ENCODE peak calls at places on chromosome 20, in five cellular contexts. S is cardiac muscle cell, N is Panc1, P is transverse colon, Q is OCI-LY7. L is an unnamed sample. For H3K36me3, the result is how much of the 10 kb centered on the place peaks cover.

GRCh38 chr20:37315293-37316110 is 26.0 kb downstream of the MANBAL start:
- DNase-seq in S (peak), N (no peak), P (peak), Q (peak), L (no peak)

GRCh38 chr20:17875106-17875980 is 93.3 kb downstream of the SNX5 start:
- DNase-seq in S (no peak), N (no peak), P (peak), Q (no peak), L (no peak)

GRCh38 chr20:40160151-40160550 is 528.9 kb downstream of the MAFB start:
- DNase-seq in S (peak), N (peak), P (peak), Q (peak), L (no peak)

GRCh38 chr20:41100001-41100480 is 37.3 kb upstream of the PLCG1 start:
- DNase-seq in S (no peak), N (no peak), P (no peak), Q (no peak), L (no peak)

GRCh38 chr20:44494681-44495080 is 19.0 kb downstream of the TTPAL start:
- DNase-seq in S (no peak), N (no peak), P (no peak), Q (no peak), L (no peak)

GRCh38 chr20:41352106-41352505 is 11.5 kb downstream of the LPIN3 start:
- DNase-seq in S (no peak), N (no peak), P (no peak), Q (no peak), L (no peak)

GRCh38 chr20:25315418-25316210 is 67.7 kb downstream of the PYGB start:
- DNase-seq in S (no peak), N (no peak), P (peak), Q (no peak), L (no peak)

GRCh38 chr20:48924711-48925109 is 3.2 kb downstream of the ARFGEF2 start:
- DNase-seq in S (no peak), N (no peak), P (no peak), Q (no peak), L (no peak)

GRCh38 chr20:11542645-11543044 is 375.0 kb upstream of the BTBD3 start:
- DNase-seq in S (no peak), N (no peak), P (no peak), Q (no peak), L (no peak)

GRCh38 chr20:46253391-46253790 is 54.9 kb downstream of the CDH22 start:
- DNase-seq in S (no peak), N (no peak), P (peak), Q (no peak), L (no peak)

GRCh38 chr20:51258582-51259175 is 235.8 kb upstream of the KCNG1 start:
- DNase-seq in S (no peak), N (no peak), P (no peak), Q (no peak), L (no peak)

GRCh38 chr20:62141397-62142251 is 1.6 kb downstream of the PSMA7 start:
- DNase-seq in S (peak), N (no peak), P (no peak), Q (peak), L (no peak)

GRCh38 chr20:63177134-63177784 is 38.7 kb downstream of the YTHDF1 start:
- DNase-seq in S (no peak), N (no peak), P (no peak), Q (no peak), L (no peak)

GRCh38 chr20:57435498-57436222 is 44.5 kb downstream of the RBM38 start:
- DNase-seq in S (peak), N (no peak), P (peak), Q (peak), L (no peak)

GRCh38 chr20:14861028-14861699 is 523.8 kb upstream of the FLRT3 start:
- DNase-seq in S (no peak), N (no peak), P (no peak), Q (no peak), L (no peak)

GRCh38 chr20:47304287-47304686 is 52.2 kb downstream of the ZMYND8 start:
- DNase-seq in S (no peak), N (no peak), P (peak), Q (no peak), L (no peak)

DNA sequence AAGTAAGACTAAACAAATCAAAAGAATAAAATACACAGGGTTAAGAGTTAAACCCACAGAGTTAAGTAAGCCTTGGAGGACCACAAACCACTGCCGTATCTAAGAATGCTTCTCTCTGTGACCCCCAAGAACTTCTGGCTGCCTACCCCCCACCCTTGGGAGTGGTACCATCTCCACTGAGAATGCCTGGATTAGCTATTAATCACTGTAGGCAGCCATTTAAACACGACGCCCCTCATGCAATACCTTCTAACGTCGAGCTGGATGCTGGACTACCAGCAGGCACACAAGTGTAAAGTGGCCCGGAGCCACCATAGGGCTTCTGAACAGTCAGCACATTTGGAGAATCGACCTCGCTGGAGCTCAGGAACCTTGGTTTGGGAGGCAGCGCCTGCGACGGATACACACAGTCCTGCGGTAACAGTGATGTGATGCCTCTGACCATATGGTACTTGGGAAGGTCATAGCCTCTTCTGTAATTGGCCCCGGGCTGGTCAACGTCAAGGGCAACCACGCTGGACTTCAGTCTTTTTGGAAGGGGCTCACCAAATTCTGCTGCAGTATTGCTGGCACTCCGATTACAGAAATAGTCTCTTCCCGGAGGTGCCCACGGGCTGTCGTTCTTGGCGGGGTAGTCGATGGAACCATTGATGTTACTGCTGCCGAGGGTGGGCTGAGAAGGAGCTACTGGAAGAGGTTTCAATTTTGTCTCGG is 18.0 kb downstream of the ZNF217 start:
- DNase-seq in S (no peak), N (no peak), P (no peak), Q (no peak), L (no peak)
- H3K36me3 ChIP-seq in S (half or more), N (half or more), P (under half), Q (half or more), L (half or more)

DNA sequence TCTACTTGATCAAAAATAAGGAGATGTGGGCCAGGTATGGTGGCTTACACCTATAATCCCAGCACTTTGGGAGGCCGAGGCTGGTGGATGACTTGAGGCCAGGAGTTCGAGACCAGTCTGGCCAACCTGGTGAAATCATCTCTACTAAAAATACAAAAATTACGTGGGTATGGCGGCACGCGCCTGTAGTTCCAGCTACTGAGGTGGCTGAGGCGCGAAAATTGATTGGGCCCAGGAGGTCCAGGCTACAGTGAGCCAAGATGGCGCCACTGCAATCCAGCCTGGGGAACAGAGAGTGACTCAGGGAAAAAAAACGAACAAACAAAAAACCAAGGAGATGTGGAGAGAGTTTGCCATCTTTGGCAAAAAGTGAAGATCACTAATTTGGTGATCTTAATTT is 65.3 kb downstream of the BMP2 start:
- DNase-seq in S (no peak), N (no peak), P (no peak), Q (no peak), L (no peak)
- TF ChIP-seq CTCF in S (no peak), N (no peak), P (no peak), Q (no peak), L (no peak)

DNA sequence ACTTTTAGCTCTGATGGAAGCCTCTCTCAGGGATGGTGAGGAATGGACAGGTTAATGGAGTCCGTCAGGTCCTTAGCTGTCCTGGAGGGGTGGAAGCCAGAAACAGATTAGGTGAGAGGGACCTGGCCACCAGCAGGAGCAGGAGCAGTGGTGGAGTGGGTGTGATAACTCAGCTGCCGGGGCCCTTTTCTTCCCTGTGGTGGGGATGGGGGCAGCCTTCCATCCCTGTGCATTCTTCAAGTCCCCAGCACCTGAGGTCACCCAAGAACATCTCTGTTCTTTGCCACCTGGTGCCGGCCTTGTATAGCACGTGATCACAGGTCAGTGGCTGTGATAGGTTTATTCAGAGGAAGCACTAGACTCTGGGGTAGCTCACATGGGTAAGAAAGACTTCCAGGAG is 16.5 kb downstream of the ERGIC3 start:
- DNase-seq in S (no peak), N (no peak), P (no peak), Q (no peak), L (no peak)
- H3K36me3 ChIP-seq in S (under half), N (under half), P (under half), Q (under half), L (half or more)

GRCh38 chr20:6140947-6141346 is 18.1 kb upstream of the FERMT1 start:
- DNase-seq in S (no peak), N (no peak), P (no peak), Q (peak), L (no peak)
- TF ChIP-seq CTCF in S (peak), N (peak), P (no peak), Q (peak), L (no peak)